ENCODE peak calls at places on chromosomes 5 and 9, in five cellular contexts. H, Q, S, Z and A are unnamed samples.

GRCh38 chr9:94672811-94673487 is 33.6 kb upstream of the FBP1 start:
- DNase-seq in H (no peak), Q (no peak), S (peak; percentile 69), Z (peak; percentile 70), A (no peak)

GRCh38 chr5:50975840-50976239 is 309.4 kb downstream of the PARP8 start:
- DNase-seq in H (no peak), Q (no peak), S (no peak), Z (no peak), A (no peak)

GRCh38 chr5:141753971-141754713 is 72.1 kb upstream of the ARAP3 start:
- DNase-seq in H (no peak), Q (no peak), S (peak; percentile 55), Z (peak; percentile 52), A (no peak)

GRCh38 chr9:116494815-116495634 is 192.1 kb upstream of the TRIM32 start:
- DNase-seq in H (no peak), Q (no peak), S (no peak), Z (no peak), A (no peak)

GRCh38 chr5:134125195-134126015 is 10.9 kb downstream of the TCF7 start:
- DNase-seq in H (no peak), Q (no peak), S (peak; percentile 57), Z (peak; percentile 75), A (no peak)

GRCh38 chr9:121472361-121472910 is 27.2 kb downstream of the GGTA1 start:
- DNase-seq in H (no peak), Q (no peak), S (no peak), Z (no peak), A (peak; percentile 21)

GRCh38 chr5:126920291-126920690 is 110.1 kb downstream of the MARCHF3 start:
- DNase-seq in H (no peak), Q (no peak), S (peak; percentile 74), Z (peak; percentile 28), A (no peak)

GRCh38 chr5:117337064-117337749 is 762.6 kb upstream of the SEMA6A start:
- DNase-seq in H (no peak), Q (no peak), S (no peak), Z (no peak), A (no peak)

GRCh38 chr5:36059571-36060515 is 6.8 kb downstream of the UGT3A2 start:
- DNase-seq in H (no peak), Q (no peak), S (no peak), Z (peak; percentile 35), A (no peak)

GRCh38 chr9:89935791-89936190 is 331.0 kb downstream of the GADD45G start:
- DNase-seq in H (no peak), Q (no peak), S (no peak), Z (no peak), A (no peak)

GRCh38 chr9:89893886-89894285 is 289.1 kb downstream of the GADD45G start:
- DNase-seq in H (no peak), Q (no peak), S (no peak), Z (no peak), A (no peak)

GRCh38 chr5:176818391-176819098 is 8.2 kb downstream of the UNC5A start:
- DNase-seq in H (no peak), Q (no peak), S (no peak), Z (no peak), A (no peak)

GRCh38 chr5:150751096-150751891 is 7.5 kb downstream of the DCTN4 start:
- DNase-seq in H (no peak), Q (no peak), S (no peak), Z (peak; percentile 68), A (no peak)

GRCh38 chr9:33946779-33947535 is 101.7 kb downstream of the UBAP2 start:
- DNase-seq in H (no peak), Q (no peak), S (peak; percentile 94), Z (peak; percentile 93), A (no peak)

GRCh38 chr9:121821326-121821725 is 169.9 kb downstream of the DAB2IP start:
- DNase-seq in H (peak; percentile 39), Q (no peak), S (no peak), Z (no peak), A (no peak)

GRCh38 chr9:89153618-89154017 is 25.0 kb downstream of the SHC3 start:
- DNase-seq in H (no peak), Q (no peak), S (peak; percentile 61), Z (peak; percentile 31), A (no peak)

GRCh38 chr5:80516826-80517225 is 28.9 kb downstream of the FAM151B start:
- DNase-seq in H (no peak), Q (no peak), S (peak; percentile 72), Z (peak; percentile 80), A (no peak)

GRCh38 chr9:137312852-137313325 is 10.8 kb upstream of the NRARP start:
- DNase-seq in H (no peak), Q (no peak), S (no peak), Z (no peak), A (no peak)

GRCh38 chr9:655875-656274 is 185.6 kb upstream of the DMRT1 start:
- DNase-seq in H (no peak), Q (no peak), S (peak; percentile 84), Z (peak; percentile 37), A (no peak)

GRCh38 chr5:127702913-127703575 is at the start of gene CCDC192:
- DNase-seq in H (no peak), Q (no peak), S (no peak), Z (no peak), A (no peak)

GRCh38 chr9:34929506-34930102 is 28.5 kb upstream of the PHF24 start:
- DNase-seq in H (no peak), Q (no peak), S (peak; percentile 32), Z (peak; percentile 18), A (no peak)

GRCh38 chr5:57937501-57937900 is 454.9 kb upstream of the ACTBL2 start:
- DNase-seq in H (no peak), Q (no peak), S (no peak), Z (no peak), A (no peak)

GRCh38 chr5:135457424-135458071 is 5.4 kb upstream of the TIFAB start:
- DNase-seq in H (no peak), Q (peak; percentile 62), S (peak; percentile 62), Z (peak; percentile 42), A (no peak)

GRCh38 chr5:33894566-33894965 is 2.8 kb upstream of the ADAMTS12 start:
- DNase-seq in H (no peak), Q (no peak), S (no peak), Z (no peak), A (no peak)

GRCh38 chr9:15722888-15723287 is 170.0 kb downstream of the CCDC171 start:
- DNase-seq in H (no peak), Q (no peak), S (no peak), Z (no peak), A (no peak)

DNA sequence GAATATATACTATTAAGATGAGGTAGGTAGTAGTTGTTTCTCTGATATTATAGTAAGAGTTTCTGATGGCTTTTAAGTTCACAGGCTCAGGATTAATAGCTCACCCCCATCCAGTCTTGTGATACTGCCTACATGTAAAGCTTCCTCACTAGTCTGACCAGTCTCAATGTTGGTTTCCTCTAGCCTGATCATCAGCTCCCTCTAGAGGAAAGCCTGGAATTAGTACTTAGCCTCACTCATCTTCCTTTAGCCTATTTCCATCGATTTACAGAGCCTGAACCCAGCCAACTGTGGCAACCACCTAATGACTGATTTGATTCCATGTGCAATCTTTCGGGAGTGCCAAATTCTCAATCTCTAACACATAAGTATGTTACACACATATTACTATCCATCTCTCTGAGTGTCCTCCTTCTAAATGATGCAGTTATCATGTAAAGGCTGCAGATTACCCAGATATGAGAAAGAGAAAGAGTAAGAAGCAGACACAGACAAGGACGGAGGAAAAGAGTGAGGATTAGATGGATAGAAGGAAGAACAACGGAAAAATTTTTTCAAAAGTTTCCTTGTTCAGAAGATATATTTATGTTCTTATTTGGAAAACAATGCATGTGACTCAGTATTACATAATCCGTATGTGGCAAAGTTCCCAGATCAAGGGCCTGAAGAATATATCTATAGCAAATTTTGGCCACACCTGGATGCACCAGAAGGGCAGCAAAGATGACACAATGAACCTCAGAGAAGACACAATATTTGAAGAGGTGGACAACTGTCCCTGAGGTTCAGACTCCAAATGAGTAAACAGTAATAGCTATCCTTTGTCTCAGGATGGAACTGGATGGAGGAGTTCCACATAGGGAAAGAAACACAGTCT is 333.7 kb downstream of the ELAVL2 start:
- DNase-seq in H (no peak), Q (no peak), S (peak; percentile 30), Z (peak; percentile 1), A (peak; percentile 55)
- TF ChIP-seq CTCF in H (peak; percentile 77), Q (no peak), S (peak; percentile 28), Z (no peak), A (peak; percentile 84)

DNA sequence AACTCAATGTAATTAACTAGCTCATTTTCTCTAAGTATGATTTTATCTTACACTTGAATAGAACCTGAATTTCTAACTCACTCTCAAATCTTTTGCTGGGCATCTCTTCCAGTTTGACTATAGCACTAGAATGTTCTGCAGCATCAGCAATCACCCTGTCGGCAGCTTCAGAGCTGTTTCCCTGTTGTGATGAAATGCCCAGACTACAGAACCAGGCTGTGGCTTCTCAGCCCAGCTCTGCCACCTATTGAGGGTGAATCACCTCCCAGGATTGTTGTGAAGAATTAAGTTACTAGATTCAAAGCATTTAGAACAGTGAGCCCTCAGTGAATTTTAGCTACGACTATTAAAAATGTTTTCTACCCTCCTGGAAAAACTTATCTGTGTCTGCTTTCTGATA is 90.4 kb upstream of the ANKRD55 start:
- DNase-seq in H (no peak), Q (no peak), S (peak; percentile 81), Z (peak; percentile 78), A (no peak)
- TF ChIP-seq CTCF in H (no peak), Q (no peak), S (no peak), Z (no peak), A (no peak)

GRCh38 chr9:127583605-127584053 is 28.4 kb upstream of the STXBP1 start:
- DNase-seq in H (no peak), Q (no peak), S (peak; percentile 69), Z (peak; percentile 77), A (peak; percentile 98)
- TF ChIP-seq CTCF in H (no peak), Q (no peak), S (no peak), Z (no peak), A (no peak)

GRCh38 chr5:112289465-112289864 is 129.6 kb downstream of the EPB41L4A start:
- DNase-seq in H (no peak), Q (no peak), S (no peak), Z (no peak), A (no peak)
- TF ChIP-seq CTCF in H (no peak), Q (no peak), S (no peak), Z (no peak), A (no peak)

GRCh38 chr5:180208435-180209081 is 453 bp downstream of the RASGEF1C start:
- DNase-seq in H (peak; percentile 71), Q (no peak), S (peak; percentile 8), Z (no peak), A (no peak)
- TF ChIP-seq CTCF in H (peak; percentile 42), Q (no peak), S (no peak), Z (no peak), A (peak; percentile 9)

GRCh38 chr5:109411175-109411514 is 1.4 kb upstream of the PJA2 start:
- DNase-seq in H (no peak), Q (no peak), S (no peak), Z (no peak), A (no peak)

GRCh38 chr5:109411627-109412026 is 1.9 kb upstream of the PJA2 start:
- DNase-seq in H (no peak), Q (no peak), S (peak; percentile 86), Z (peak; percentile 90), A (no peak)

GRCh38 chr5:109409061-109409843 is 522 bp downstream of the PJA2 start:
- DNase-seq in H (peak; percentile 72), Q (peak; percentile 88), S (peak; percentile 80), Z (peak; percentile 88), A (no peak)

GRCh38 chr5:109410389-109411174 is 808 bp upstream of the PJA2 start:
- DNase-seq in H (peak; percentile 79), Q (peak; percentile 71), S (peak; percentile 91), Z (peak; percentile 93), A (no peak)

GRCh38 chr5:109409844-109410388 is at the start of gene PJA2:
- DNase-seq in H (peak; percentile 98), Q (peak; percentile 96), S (peak; percentile 100), Z (peak; percentile 100), A (peak; percentile 99)
- TF ChIP-seq CTCF in H (peak; percentile 59), Q (peak; percentile 39), S (peak; percentile 30), Z (peak; percentile 46), A (no peak)

GRCh38 chr5:175616083-175616482 is 41.8 kb upstream of the HRH2 start:
- DNase-seq in H (no peak), Q (no peak), S (no peak), Z (no peak), A (no peak)
- TF ChIP-seq CTCF in H (no peak), Q (no peak), S (no peak), Z (no peak), A (no peak)